ENCODE peak calls at places on chromosomes 5 and 9, in eight cellular contexts. N, E, L, O, J, B, C and D are unnamed samples.

GRCh38 chr5:127702434-127702833 is 757 bp upstream of the CCDC192 start:
- DNase-seq in C (no peak), E (no peak), J (no peak), B (no peak), O (no peak), L (no peak), N (no peak), D (no peak)

GRCh38 chr9:88953401-88954029 is 37.8 kb upstream of the S1PR3 start:
- DNase-seq in O (no peak), L (no peak), C (no peak), N (peak; percentile 67), J (no peak), E (no peak), B (no peak), D (no peak)

GRCh38 chr9:20382460-20383071 is 239.7 kb downstream of the MLLT3 start:
- DNase-seq in L (no peak), O (no peak), B (no peak), E (no peak), J (no peak), C (no peak), N (no peak), D (no peak)

GRCh38 chr9:14485366-14485765 is 171.4 kb upstream of the NFIB start:
- DNase-seq in N (peak; percentile 58), C (no peak), J (no peak), L (no peak), E (no peak), B (no peak), O (no peak), D (no peak)

GRCh38 chr5:37308796-37309195 is 59.6 kb upstream of the CPLANE1 start:
- DNase-seq in E (no peak), N (peak; percentile 6), J (no peak), O (no peak), L (no peak), B (no peak), C (no peak), D (no peak)

GRCh38 chr5:64526709-64527439 is 21.1 kb downstream of the RGS7BP start:
- DNase-seq in L (no peak), O (no peak), C (no peak), E (no peak), N (no peak), B (no peak), J (no peak), D (no peak)

GRCh38 chr5:20536813-20537212 is 548.8 kb upstream of the CDH18 start:
- DNase-seq in N (no peak), B (no peak), E (no peak), O (no peak), C (no peak), J (no peak), L (no peak), D (no peak)

GRCh38 chr5:172223901-172224873 is 30.2 kb downstream of the EFCAB9 start:
- DNase-seq in C (no peak), J (no peak), B (no peak), L (no peak), N (no peak), O (no peak), E (no peak), D (no peak)

GRCh38 chr5:78615697-78616096 is 32.9 kb downstream of the LHFPL2 start:
- DNase-seq in J (peak; percentile 56), B (no peak), N (peak; percentile 99), C (no peak), L (no peak), E (no peak), O (no peak), D (no peak)

GRCh38 chr5:139808481-139809330 is 13.1 kb downstream of the PSD2 start:
- DNase-seq in N (no peak), B (peak; percentile 27), C (peak; percentile 95), O (no peak), E (no peak), J (no peak), L (no peak), D (no peak)

GRCh38 chr9:29773676-29774075 is 2200.4 kb upstream of the C9orf72 start:
- DNase-seq in O (no peak), B (no peak), E (no peak), J (no peak), N (peak; percentile 11), C (no peak), L (no peak), D (no peak)

GRCh38 chr5:62315376-62316049 is 9.5 kb downstream of the KIF2A start:
- DNase-seq in O (no peak), C (no peak), E (no peak), J (no peak), L (no peak), N (no peak), B (no peak), D (peak; percentile 23)

DNA sequence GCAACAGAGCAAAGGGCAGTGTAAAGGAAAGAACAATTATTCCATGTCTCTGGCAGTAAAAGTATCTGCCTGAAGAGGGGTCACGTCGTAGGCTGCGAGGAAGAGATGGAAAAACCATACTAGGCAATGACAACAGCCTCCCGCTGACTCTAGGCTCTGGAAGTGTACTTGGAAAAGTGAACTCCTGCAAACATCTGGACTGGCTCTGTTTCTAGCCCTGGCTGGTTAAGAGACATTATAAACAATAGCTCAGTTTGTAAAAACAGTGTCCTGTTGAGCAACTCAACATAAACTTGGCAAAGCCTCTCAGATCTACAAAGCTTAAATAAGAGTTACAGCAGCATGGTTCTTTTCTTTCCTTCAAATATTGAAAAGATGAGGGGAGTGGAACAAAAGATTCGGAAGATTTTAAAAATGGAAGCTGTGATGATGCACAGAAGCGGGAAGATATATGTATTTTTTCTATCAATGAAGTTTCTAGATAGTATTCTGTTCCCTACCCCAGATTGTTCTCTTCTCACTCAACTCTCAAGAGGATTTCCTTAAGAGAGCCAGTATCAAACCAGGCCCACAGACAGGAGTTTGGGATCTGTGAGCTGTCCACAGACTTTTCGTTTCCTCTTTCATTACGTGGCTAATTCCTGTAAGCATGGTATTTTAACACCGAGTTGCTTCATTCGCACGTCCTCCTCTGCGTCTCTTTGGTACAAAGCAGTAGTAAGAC is 79.4 kb downstream of the SPTLC1 start:
- DNase-seq in C (no peak), E (no peak), L (no peak), N (no peak), B (no peak), O (no peak), J (no peak), D (no peak)
- H3K27ac ChIP-seq in C (no peak overlapping the region), E (no peak overlapping the region), L (no peak overlapping the region), N (no peak overlapping the region), B (peak overlapping the region; percentile 68), O (peak overlapping the region; percentile 70), J (no peak overlapping the region), D (no peak overlapping the region)

GRCh38 chr5:72508241-72509170 is 1.3 kb upstream of the ZNF366 start:
- DNase-seq in E (no peak), O (no peak), C (no peak), B (no peak), J (no peak), N (no peak), L (no peak), D (no peak)
- TF ChIP-seq CTCF in E (no peak), O (no peak), C (peak; percentile 49), B (peak; percentile 15), J (no peak), N (no peak), L (no peak), D (no peak)

GRCh38 chr5:153672347-153673090 is 182.0 kb downstream of the GRIA1 start:
- DNase-seq in O (no peak), E (no peak), L (no peak), N (no peak), B (no peak), J (no peak), C (no peak), D (no peak)
- H3K27ac ChIP-seq in O (no peak overlapping the region), E (no peak overlapping the region), L (no peak overlapping the region), N (no peak overlapping the region), B (peak overlapping the region; percentile 66), J (no peak overlapping the region), C (no peak overlapping the region), D (no peak overlapping the region)

DNA sequence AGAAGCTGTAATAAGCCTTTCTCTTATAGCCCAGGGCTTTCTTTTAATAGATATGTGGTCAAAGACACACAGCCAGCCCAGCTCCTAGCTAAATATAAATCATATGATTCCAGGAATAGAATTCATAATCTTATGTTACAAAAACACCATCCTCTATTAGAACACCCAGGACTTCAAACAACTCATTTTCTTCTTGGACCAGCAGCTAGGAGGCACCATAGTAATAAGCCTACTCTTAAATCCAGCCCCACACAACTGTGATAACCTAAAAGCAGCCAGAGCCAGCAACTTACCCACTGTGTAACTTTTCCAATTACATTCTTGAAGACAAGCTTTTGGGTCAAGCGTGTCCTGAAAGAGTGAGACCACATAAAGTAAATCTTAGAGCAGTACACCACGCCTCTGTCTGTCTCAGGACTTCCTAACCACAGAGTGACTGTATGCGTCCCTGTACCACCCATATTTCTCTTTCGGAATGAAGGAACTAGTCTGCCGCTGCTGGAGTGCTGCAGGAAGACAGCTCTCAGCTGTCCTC is 223.8 kb downstream of the TLE1 start:
- DNase-seq in O (no peak), B (no peak), E (no peak), J (no peak), C (no peak), N (no peak), L (no peak), D (no peak)
- TF ChIP-seq CTCF in O (no peak), B (peak; percentile 45), E (peak; percentile 9), J (no peak), C (peak; percentile 42), N (no peak), L (no peak), D (no peak)

GRCh38 chr5:74529101-74529500 is 111.4 kb downstream of the ENC1 start:
- DNase-seq in L (no peak), J (no peak), O (no peak), C (no peak), E (no peak), B (no peak), N (no peak), D (no peak)
- H3K27ac ChIP-seq in L (no peak overlapping the region), J (no peak overlapping the region), O (no peak overlapping the region), C (no peak overlapping the region), E (no peak overlapping the region), B (no peak overlapping the region), N (no peak overlapping the region), D (no peak overlapping the region)

DNA sequence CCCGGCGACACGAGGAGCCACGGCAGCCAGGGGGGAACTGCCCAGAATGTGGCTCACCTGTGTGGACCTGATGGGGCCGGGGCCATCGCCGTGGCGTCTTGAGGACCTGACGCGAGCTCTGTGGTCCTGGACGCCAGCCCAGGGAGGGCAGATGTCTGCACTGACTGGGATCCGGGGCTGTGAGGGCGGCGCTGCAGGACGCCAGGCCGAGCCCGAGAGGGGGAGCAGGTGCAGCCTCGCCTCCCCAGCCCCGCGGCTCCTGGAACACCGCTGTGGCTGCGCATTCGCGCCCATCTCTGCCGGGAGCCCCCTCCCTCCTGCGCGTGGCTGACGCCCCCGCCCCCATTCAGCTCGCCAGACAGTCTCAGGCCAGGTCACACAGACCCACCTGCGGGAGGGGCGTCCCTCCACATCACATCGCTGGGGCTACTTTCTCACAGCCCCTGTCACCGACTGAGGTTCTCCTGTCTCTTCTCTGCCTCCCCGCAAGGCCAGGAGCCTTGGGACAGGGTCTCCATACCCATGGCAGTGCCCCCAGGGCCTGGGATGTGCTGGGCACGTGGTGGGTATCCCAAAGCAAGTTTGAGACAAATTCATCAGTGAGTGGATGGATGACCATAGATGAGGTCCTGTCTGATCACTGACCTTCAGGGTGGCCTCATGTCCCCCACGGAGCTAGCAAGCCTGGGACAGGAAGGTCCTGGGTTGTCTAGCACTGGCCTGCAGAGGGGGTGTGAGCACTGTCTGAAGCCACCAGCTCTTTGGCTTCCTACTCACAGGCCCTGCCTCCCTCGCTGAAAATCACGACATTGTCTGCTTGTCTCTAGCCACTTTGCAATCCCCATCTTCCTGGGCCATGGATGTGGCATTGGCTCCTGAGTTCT is 47.3 kb downstream of the RASGEF1C start:
- DNase-seq in B (no peak), C (peak; percentile 56), E (no peak), N (no peak), J (no peak), L (no peak), O (no peak), D (no peak)
- TF ChIP-seq CTCF in B (no peak), C (peak; percentile 56), E (no peak), N (no peak), J (peak; percentile 11), L (peak; percentile 49), O (no peak), D (peak; percentile 9)